ENCODE peak calls at places on chromosomes 6 and 20, in ten cellular contexts. Q, H, G, I, S, W, Z, A, J and D are unnamed samples.

GRCh38 chr6:81767163-81768000 is 14.9 kb upstream of the TENT5A start:
- DNase-seq in Q (no peak), S (no peak), H (no peak), W (no peak), Z (peak), G (no peak), I (no peak), J (no peak), A (no peak), D (no peak)

GRCh38 chr6:6742535-6742934 is 154.0 kb downstream of the LY86 start:
- DNase-seq in I (no peak), J (no peak), H (no peak), G (no peak), W (no peak), Q (no peak), S (no peak), A (no peak), Z (no peak), D (no peak)

GRCh38 chr20:14148042-14148441 is 152.7 kb downstream of the MACROD2 start:
- DNase-seq in Z (peak), W (no peak), J (no peak), G (no peak), I (no peak), A (peak), H (no peak), S (no peak), Q (no peak), D (no peak)

GRCh38 chr6:133778414-133778813 is 110.5 kb upstream of the TCF21 start:
- DNase-seq in Z (peak), W (no peak), S (no peak), I (no peak), Q (no peak), J (no peak), H (no peak), A (peak), G (no peak), D (no peak)

GRCh38 chr6:138001750-138002349 is 105.4 kb downstream of the PERP start:
- DNase-seq in I (peak), S (peak), Q (peak), Z (peak), H (peak), W (peak), G (peak), J (peak), A (peak), D (no peak)

GRCh38 chr20:50138479-50139393 is 14.8 kb downstream of the PEDS1 start:
- DNase-seq in H (no peak), I (no peak), S (no peak), J (peak), W (no peak), Q (no peak), G (no peak), A (no peak), Z (no peak), D (no peak)

GRCh38 chr6:113856571-113857564 is at the start of gene MARCKS:
- DNase-seq in Z (peak), W (peak), J (peak), H (peak), G (no peak), A (peak), S (peak), Q (peak), I (peak), D (peak)

GRCh38 chr6:7532821-7533220 is 8.7 kb upstream of the DSP start:
- DNase-seq in J (no peak), A (no peak), S (no peak), G (no peak), W (no peak), Z (no peak), H (no peak), Q (no peak), I (no peak), D (no peak)

GRCh38 chr20:34299925-34300806 is 3.0 kb downstream of the AHCY start:
- DNase-seq in G (no peak), W (no peak), S (peak), J (no peak), Q (no peak), Z (no peak), I (no peak), H (no peak), A (no peak), D (no peak)

GRCh38 chr20:6079011-6079410 is 25.2 kb upstream of the LRRN4 start:
- DNase-seq in I (no peak), Q (no peak), G (no peak), A (no peak), W (no peak), S (no peak), Z (no peak), H (no peak), J (no peak), D (no peak)

GRCh38 chr20:33306807-33307206 is 23.8 kb downstream of the BPIFB1 start:
- DNase-seq in W (no peak), A (no peak), S (no peak), Z (no peak), J (no peak), I (no peak), H (no peak), Q (no peak), G (no peak), D (no peak)

GRCh38 chr6:27668442-27669275 is 195.8 kb upstream of the ZNF184 start:
- DNase-seq in S (no peak), H (no peak), A (no peak), I (peak), J (peak), Z (peak), G (no peak), W (peak), Q (peak), D (no peak)

GRCh38 chr6:22667855-22668254 is 98.5 kb downstream of the HDGFL1 start:
- DNase-seq in W (no peak), A (no peak), I (no peak), Z (no peak), G (no peak), J (no peak), H (no peak), S (no peak), Q (no peak), D (no peak)

GRCh38 chr6:106413016-106413415 is 52.5 kb downstream of the CRYBG1 start:
- DNase-seq in Q (no peak), I (no peak), W (no peak), A (no peak), H (no peak), G (no peak), Z (no peak), S (no peak), J (no peak), D (no peak)

GRCh38 chr6:100897671-100898070 is 16.5 kb upstream of the ASCC3 start:
- DNase-seq in J (no peak), H (no peak), A (no peak), Q (no peak), Z (no peak), I (no peak), S (no peak), W (no peak), G (no peak), D (no peak)

GRCh38 chr6:54097753-54098152 is 13.5 kb upstream of the MLIP start:
- DNase-seq in H (no peak), Q (no peak), Z (no peak), A (no peak), I (peak), J (no peak), G (no peak), S (no peak), W (no peak), D (no peak)

GRCh38 chr6:31010393-31011060 is at the start of gene MUC22:
- DNase-seq in J (no peak), W (no peak), Q (no peak), A (no peak), G (no peak), S (no peak), Z (peak), I (no peak), H (no peak), D (no peak)

GRCh38 chr6:1125297-1125696 is 186.6 kb upstream of the FOXQ1 start:
- DNase-seq in A (no peak), H (no peak), W (no peak), Z (no peak), I (no peak), S (no peak), G (no peak), J (no peak), Q (no peak), D (no peak)

GRCh38 chr6:85008311-85009015 is 244.1 kb upstream of the TBX18 start:
- DNase-seq in A (no peak), Z (no peak), Q (no peak), H (no peak), J (no peak), G (no peak), I (no peak), W (no peak), S (no peak), D (no peak)

GRCh38 chr6:16759646-16760535 is 1.4 kb downstream of the ATXN1 start:
- DNase-seq in H (peak), J (peak), W (peak), A (peak), Z (peak), Q (peak), I (peak), G (peak), S (peak), D (peak)

GRCh38 chr6:155216312-155217028 is 47.3 kb upstream of the CLDN20 start:
- DNase-seq in J (no peak), A (no peak), Q (no peak), H (no peak), G (no peak), S (no peak), I (no peak), W (peak), Z (no peak), D (no peak)

GRCh38 chr20:10665027-10665561 is 8.7 kb downstream of the JAG1 start:
- DNase-seq in I (no peak), H (no peak), Q (no peak), W (no peak), G (no peak), J (no peak), S (no peak), A (no peak), Z (no peak), D (no peak)

GRCh38 chr6:91660893-91661292 is 1074.0 kb upstream of the MAP3K7 start:
- DNase-seq in H (no peak), Z (no peak), W (no peak), A (no peak), J (no peak), I (no peak), Q (no peak), G (no peak), S (no peak), D (no peak)

GRCh38 chr20:23920408-23920780 is 40.8 kb upstream of the CST5 start:
- DNase-seq in I (no peak), G (no peak), A (no peak), J (no peak), Q (no peak), H (no peak), Z (no peak), W (no peak), S (no peak), D (no peak)

GRCh38 chr6:13239530-13240455 is 88.5 kb downstream of the TBC1D7 start:
- DNase-seq in H (no peak), I (no peak), S (no peak), J (no peak), Z (peak), G (no peak), W (no peak), Q (no peak), A (no peak), D (no peak)

GRCh38 chr6:148713896-148714295 is 32.9 kb upstream of the UST start:
- DNase-seq in S (no peak), Z (no peak), I (no peak), W (no peak), G (no peak), A (no peak), Q (no peak), H (no peak), J (no peak), D (no peak)

GRCh38 chr6:152273002-152273401 is 364.2 kb downstream of the SYNE1 start:
- DNase-seq in I (no peak), G (no peak), Q (no peak), J (no peak), Z (peak), H (peak), A (no peak), S (no peak), W (no peak), D (no peak)

GRCh38 chr6:152271681-152272464 is 365.3 kb downstream of the SYNE1 start:
- DNase-seq in S (no peak), W (no peak), A (no peak), H (peak), J (no peak), I (no peak), Z (peak), Q (no peak), G (no peak), D (no peak)

GRCh38 chr6:152270301-152270925 is 366.7 kb downstream of the SYNE1 start:
- DNase-seq in H (no peak), W (no peak), I (no peak), S (no peak), Z (peak), A (no peak), Q (no peak), G (no peak), J (no peak), D (no peak)

GRCh38 chr6:152272486-152272885 is 364.7 kb downstream of the SYNE1 start:
- DNase-seq in S (no peak), I (no peak), W (no peak), G (no peak), J (no peak), Q (no peak), A (no peak), H (no peak), Z (peak), D (no peak)

GRCh38 chr6:152273638-152274037 is 363.5 kb downstream of the SYNE1 start:
- DNase-seq in Q (no peak), A (no peak), S (no peak), H (no peak), J (no peak), I (no peak), Z (peak), G (no peak), W (no peak), D (no peak)
- TF ChIP-seq CTCF in Q (no peak), A (no peak), S (no peak), H (no peak), J (no peak), I (no peak), Z (no peak), G (no peak), W (no peak), D (peak)

DNA sequence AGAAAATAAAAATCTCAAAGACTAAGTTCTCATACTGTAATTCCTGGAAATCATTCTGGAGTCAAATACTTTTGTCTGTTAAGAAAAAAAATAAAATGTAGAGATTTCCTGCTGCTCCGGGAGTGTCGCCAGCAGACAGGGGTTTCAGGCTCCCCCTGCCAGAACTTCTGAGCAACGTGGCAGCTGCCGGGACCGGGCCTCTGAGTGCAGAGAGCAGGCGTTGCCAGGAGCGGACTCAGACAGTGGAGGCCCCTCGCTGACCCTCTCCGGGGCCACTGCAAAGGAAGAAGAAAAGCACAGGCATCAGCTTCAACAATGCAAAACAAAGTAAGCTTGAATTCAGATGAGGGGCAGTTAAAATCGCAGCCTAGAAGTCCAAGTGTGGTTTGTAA is 95.5 kb downstream of the THBS2 start:
- DNase-seq in J (peak), Z (peak), I (no peak), A (no peak), W (no peak), G (no peak), S (no peak), Q (no peak), H (peak), D (no peak)
- TF ChIP-seq CTCF in J (no peak), Z (no peak), I (no peak), A (no peak), W (no peak), G (no peak), S (no peak), Q (no peak), H (no peak), D (no peak)

DNA sequence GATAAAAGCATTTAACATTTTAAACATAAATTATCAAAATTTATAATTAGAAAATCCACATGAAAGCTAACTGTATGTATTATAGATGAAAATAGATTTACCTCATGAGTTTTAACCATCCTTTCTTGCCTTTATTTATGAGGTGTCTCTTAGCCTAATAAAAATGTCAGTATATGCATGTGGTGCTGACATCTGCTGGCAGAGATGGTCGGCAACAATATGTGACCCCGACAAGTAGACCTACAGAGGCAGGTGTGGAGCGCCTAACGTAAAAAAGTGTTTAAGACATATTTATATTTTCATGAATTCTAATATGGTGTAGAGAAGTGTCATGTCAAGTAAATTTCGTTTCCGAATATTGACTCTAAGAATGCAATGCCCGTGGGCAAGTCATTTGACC is 149.0 kb upstream of the FUT9 start:
- DNase-seq in G (no peak), Z (no peak), I (no peak), J (no peak), Q (peak), W (peak), H (no peak), S (no peak), A (no peak), D (no peak)
- TF ChIP-seq CTCF in G (no peak), Z (no peak), I (no peak), J (peak), Q (peak), W (peak), H (no peak), S (no peak), A (no peak), D (peak)

GRCh38 chr6:76275746-76276145 is 203.3 kb upstream of the IMPG1 start:
- DNase-seq in G (no peak), A (no peak), I (no peak), W (no peak), J (no peak), Z (no peak), S (no peak), H (no peak), Q (no peak), D (no peak)
- TF ChIP-seq CTCF in G (no peak), A (no peak), I (no peak), W (no peak), J (peak), Z (no peak), S (no peak), H (no peak), Q (peak), D (no peak)

GRCh38 chr6:35728663-35729348 is 8.0 kb upstream of the ARMC12 start:
- DNase-seq in J (no peak), A (no peak), H (peak), W (no peak), Q (peak), S (peak), I (peak), Z (no peak), G (peak), D (no peak)

GRCh38 chr6:35727206-35727934 is 9.5 kb upstream of the ARMC12 start:
- DNase-seq in Q (peak), S (no peak), A (no peak), G (no peak), W (peak), J (peak), H (peak), I (no peak), Z (peak), D (peak)

GRCh38 chr6:35729349-35729678 is 7.5 kb upstream of the ARMC12 start:
- DNase-seq in I (no peak), G (no peak), Z (no peak), J (no peak), W (no peak), A (no peak), H (no peak), Q (no peak), S (no peak), D (no peak)

GRCh38 chr6:35729722-35730121 is 7.1 kb upstream of the ARMC12 start:
- DNase-seq in G (no peak), W (no peak), J (no peak), S (no peak), H (no peak), Z (no peak), I (no peak), A (no peak), Q (no peak), D (no peak)

DNA sequence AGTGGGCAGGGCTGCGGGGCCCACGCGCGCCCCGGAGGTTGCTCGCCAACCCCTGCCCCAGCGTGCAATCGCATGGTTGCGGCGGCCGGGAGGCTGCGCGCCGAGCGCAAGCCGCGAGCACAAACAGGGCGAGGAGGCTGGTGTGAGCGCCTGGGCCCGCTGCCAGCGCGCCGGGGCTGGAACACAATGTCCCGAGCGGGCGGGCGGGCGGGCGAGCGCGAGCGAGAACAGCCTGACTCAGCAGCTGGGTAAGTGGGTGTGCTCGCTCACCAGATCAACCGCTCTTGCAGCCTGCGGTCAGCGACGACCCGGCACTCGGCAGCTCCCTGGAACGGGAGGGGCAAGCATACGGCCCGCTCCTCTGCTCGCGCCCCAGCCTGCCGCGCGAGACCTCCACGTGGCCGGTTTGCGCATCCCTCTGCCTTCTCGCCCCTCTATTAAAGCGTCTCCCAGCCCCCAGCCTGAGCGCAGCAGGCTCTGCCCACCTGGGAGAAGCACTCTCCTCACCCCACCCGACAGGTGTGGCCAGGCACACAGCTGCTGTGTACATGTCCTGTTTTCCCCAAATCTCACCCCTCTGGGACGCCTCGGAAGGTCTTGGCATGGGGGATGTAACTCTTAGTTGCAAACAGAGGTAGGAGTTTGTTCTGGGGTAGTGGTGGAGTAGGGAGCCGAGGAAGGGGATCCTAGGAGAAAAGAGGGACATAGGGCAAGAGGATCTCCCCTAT is 8.7 kb upstream of the ARMC12 start:
- DNase-seq in W (peak), H (peak), I (peak), J (peak), A (peak), Z (peak), Q (peak), S (peak), G (peak), D (peak)
- TF ChIP-seq CTCF in W (no peak), H (peak), I (no peak), J (no peak), A (no peak), Z (no peak), Q (no peak), S (no peak), G (no peak), D (no peak)

DNA sequence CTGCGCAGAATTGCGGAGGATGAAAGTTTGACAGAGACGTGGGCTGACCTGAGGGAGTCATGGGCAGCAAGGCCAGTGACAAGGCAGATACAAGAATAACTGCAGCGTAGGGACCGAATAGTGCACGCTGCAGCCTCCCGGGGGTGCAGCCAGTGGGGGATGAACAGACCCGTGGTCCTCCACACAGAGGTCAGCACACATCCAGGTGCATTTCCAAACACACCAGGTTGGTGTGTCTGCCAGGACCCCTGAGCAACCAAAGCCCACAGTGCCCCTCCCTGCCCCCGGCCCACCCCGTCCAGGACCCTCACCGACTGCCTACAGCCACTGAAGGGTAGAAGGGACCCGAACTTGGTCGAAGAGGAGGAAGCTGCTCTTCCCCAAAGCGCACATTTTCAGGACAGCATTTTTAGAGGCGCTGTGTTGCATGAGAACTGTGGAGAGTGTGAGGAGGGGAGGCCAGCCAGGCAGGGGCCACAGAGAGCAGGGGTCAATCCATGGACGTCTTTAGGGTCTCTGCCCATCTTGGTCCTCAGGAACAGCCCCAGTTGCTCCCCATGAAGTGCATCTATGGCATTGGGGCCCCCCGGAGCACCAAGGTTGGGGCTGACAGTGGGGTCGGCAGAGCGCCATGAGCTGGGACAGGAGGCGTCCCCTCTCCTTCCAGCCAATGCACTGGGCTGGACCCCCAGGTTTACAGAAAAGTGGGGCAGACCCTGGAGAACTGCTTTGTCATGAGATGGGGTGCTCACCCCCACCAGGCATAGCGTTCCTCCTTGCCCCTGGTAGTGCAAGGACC is 157.8 kb upstream of the AFDN start:
- DNase-seq in J (no peak), S (no peak), Z (no peak), Q (no peak), A (no peak), G (no peak), I (no peak), W (no peak), H (no peak), D (no peak)
- TF ChIP-seq CTCF in J (no peak), S (no peak), Z (no peak), Q (no peak), A (no peak), G (no peak), I (no peak), W (no peak), H (no peak), D (no peak)

GRCh38 chr20:43508604-43509040 is 1.1 kb downstream of the L3MBTL1 start:
- DNase-seq in H (no peak), S (peak), A (no peak), Q (no peak), J (peak), Z (no peak), I (no peak), W (peak), G (no peak), D (no peak)
- TF ChIP-seq CTCF in H (no peak), S (no peak), A (peak), Q (peak), J (peak), Z (no peak), I (no peak), W (peak), G (no peak), D (peak)